ENCODE peak calls at places on chromosomes 11 and 22, in six cellular contexts. D is neuronal stem cell, P is mesenchymal stem cell, S is IMR-90, B is mesendoderm, V is H1. O is an unnamed sample.

GRCh38 chr11:70532728-70533127 is 134.4 kb downstream of the CTTN start:
- DNase-seq in D (no peak), S (peak), B (no peak), P (peak), V (no peak), O (no peak)

GRCh38 chr11:119366690-119367620 is 14.5 kb downstream of the USP2 start:
- DNase-seq in S (no peak), V (no peak), B (no peak), D (no peak), P (no peak), O (no peak)

GRCh38 chr11:2741377-2742131 is 41.8 kb upstream of the KCNQ1OT1 start:
- DNase-seq in P (peak), V (no peak), D (no peak), B (peak), S (peak), O (no peak)

GRCh38 chr22:28815101-28815500 is 14.7 kb upstream of the XBP1 start:
- DNase-seq in V (no peak), P (no peak), D (no peak), S (no peak), B (no peak), O (no peak)

GRCh38 chr22:39592104-39593060 is 21.8 kb downstream of the CACNA1I start:
- DNase-seq in P (peak), S (peak), D (no peak), B (peak), V (no peak), O (no peak)

GRCh38 chr11:8228206-8228605 is 35.5 kb downstream of the LMO1 start:
- DNase-seq in P (no peak), S (no peak), B (no peak), D (no peak), V (no peak), O (no peak)

GRCh38 chr22:27876684-27877083 is 42.4 kb downstream of the PITPNB start:
- DNase-seq in B (no peak), D (no peak), P (peak), S (peak), V (no peak), O (no peak)

GRCh38 chr11:127493330-127493729 is 492.8 kb upstream of the KIRREL3 start:
- DNase-seq in P (peak), S (peak), D (no peak), V (no peak), B (peak), O (no peak)

GRCh38 chr11:64713031-64713780 is 9.8 kb downstream of the NRXN2 start:
- DNase-seq in B (peak), P (peak), V (no peak), D (no peak), S (peak), O (no peak)

GRCh38 chr22:20205964-20206708 is 55.3 kb upstream of the CCDC188 start:
- DNase-seq in S (peak), B (peak), P (peak), V (no peak), D (no peak), O (peak)

GRCh38 chr11:17502630-17503029 is 26.0 kb upstream of the ABCC8 start:
- DNase-seq in S (no peak), V (no peak), P (no peak), B (no peak), D (no peak), O (no peak)

GRCh38 chr11:130611791-130612251 is 163.4 kb downstream of the ADAMTS15 start:
- DNase-seq in B (peak), V (no peak), S (peak), D (no peak), P (peak), O (no peak)

GRCh38 chr11:19730373-19730772 is 17.7 kb downstream of the NAV2 start:
- DNase-seq in B (no peak), P (no peak), D (no peak), S (no peak), V (no peak), O (no peak)

GRCh38 chr11:100719809-100720221 is 32.7 kb downstream of the ARHGAP42 start:
- DNase-seq in V (no peak), B (peak), P (peak), S (peak), D (no peak), O (peak)

GRCh38 chr22:35411112-35411511 is 11.2 kb downstream of the MCM5 start:
- DNase-seq in V (no peak), P (no peak), D (no peak), S (no peak), B (peak), O (no peak)

GRCh38 chr11:121476379-121477032 is 23.7 kb upstream of the SORL1-AS1 start:
- DNase-seq in S (no peak), V (no peak), D (no peak), P (no peak), B (no peak), O (no peak)

GRCh38 chr11:1751999-1752906 is 1.9 kb upstream of the IFITM10 start:
- DNase-seq in V (no peak), S (no peak), B (no peak), D (no peak), P (no peak), O (no peak)

GRCh38 chr11:83157755-83158473 is 983 bp downstream of the PCF11 start:
- DNase-seq in V (peak), S (peak), B (peak), D (peak), P (peak), O (peak)

GRCh38 chr11:123454060-123454651 is 24.1 kb downstream of the GRAMD1B start:
- DNase-seq in B (peak), S (peak), P (peak), D (no peak), V (no peak), O (no peak)

GRCh38 chr11:134734894-134735293 is 322.9 kb upstream of the B3GAT1 start:
- DNase-seq in P (no peak), V (no peak), B (no peak), D (no peak), S (no peak), O (no peak)

GRCh38 chr11:71169328-71169727 is 83.0 kb downstream of the SHANK2 start:
- DNase-seq in B (no peak), D (no peak), P (no peak), V (no peak), S (no peak), O (no peak)

GRCh38 chr22:22391543-22391942 is 117.0 kb downstream of the ZNF280B start:
- DNase-seq in D (no peak), S (no peak), V (no peak), B (no peak), P (no peak), O (no peak)

GRCh38 chr11:102293873-102294601 is 23.2 kb upstream of the BIRC3 start:
- DNase-seq in B (peak), D (no peak), V (no peak), S (peak), P (peak), O (no peak)

GRCh38 chr22:37752189-37753061 is 55.3 kb upstream of the GCAT start:
- DNase-seq in S (peak), V (no peak), B (peak), P (peak), D (peak), O (no peak)

GRCh38 chr11:115418081-115418480 is 86.1 kb downstream of the CADM1 start:
- DNase-seq in B (no peak), S (no peak), V (no peak), D (no peak), P (no peak), O (no peak)

GRCh38 chr11:88282789-88283188 is 54.7 kb downstream of the CTSC start:
- DNase-seq in P (peak), S (no peak), V (no peak), B (no peak), D (no peak), O (no peak)

GRCh38 chr11:60087239-60087638 is 1.2 kb upstream of the MS4A2 start:
- DNase-seq in B (no peak), D (no peak), V (no peak), S (no peak), P (no peak), O (no peak)

GRCh38 chr22:29831958-29832357 is 6.1 kb downstream of the ASCC2 start:
- DNase-seq in S (no peak), V (no peak), B (no peak), P (no peak), D (no peak), O (no peak)

GRCh38 chr11:46330887-46331652 is 16.2 kb upstream of the DGKZ start:
- DNase-seq in S (no peak), B (no peak), V (no peak), D (no peak), P (peak), O (no peak)

GRCh38 chr22:41919357-41920224 is 4.7 kb upstream of the SHISA8 start:
- DNase-seq in P (peak), V (peak), S (peak), B (peak), D (no peak), O (peak)

DNA sequence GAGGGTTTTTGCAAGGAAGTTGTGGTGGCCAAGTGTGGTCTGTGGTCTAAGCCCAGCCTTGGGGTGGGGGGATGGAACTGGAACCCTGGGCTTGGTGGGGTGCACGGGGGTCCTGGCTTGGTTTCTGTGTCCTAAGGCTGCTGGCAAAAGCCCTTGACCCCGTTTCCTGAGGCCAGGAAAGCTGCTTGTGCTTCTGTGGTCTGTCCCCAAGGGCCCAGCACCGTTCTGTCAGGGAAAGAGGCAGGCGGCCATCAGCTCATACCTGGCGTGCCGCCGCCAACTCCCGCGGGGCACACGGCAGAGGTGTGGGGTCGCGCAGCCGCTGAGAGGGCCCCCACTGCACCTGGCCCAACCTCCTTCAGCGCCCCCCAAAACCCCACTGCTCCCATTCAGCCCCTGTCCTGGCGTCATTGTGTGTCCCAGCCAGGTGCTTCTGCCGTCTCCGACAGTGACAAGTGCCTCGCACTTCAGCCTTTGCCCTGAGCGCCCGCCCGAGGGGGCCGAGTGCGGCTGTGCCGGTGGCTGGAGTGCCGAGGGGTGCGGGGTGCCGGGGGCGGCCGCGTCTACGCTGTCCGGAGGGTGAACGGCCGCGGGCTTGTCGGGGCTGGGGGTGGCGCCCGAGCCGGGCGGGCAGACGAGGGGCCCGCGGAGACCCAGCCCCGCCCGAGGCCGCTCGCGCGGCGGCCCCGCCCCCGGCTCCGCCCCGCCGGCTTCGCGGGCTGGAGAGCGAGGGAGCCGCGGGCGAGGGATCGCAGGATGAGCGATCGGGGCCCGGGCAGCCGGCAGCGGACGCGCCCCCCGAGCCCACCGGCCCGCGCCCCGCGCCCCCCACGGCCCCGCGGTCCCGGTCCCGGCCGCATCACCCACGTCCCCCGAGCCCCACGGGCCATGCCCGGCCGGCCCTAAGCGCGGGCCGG is at the start of gene CNIH2:
- DNase-seq in D (no peak), S (no peak), B (peak), V (peak), P (no peak), O (no peak)
- H2BK15ac ChIP-seq in D (peak), S (no peak), B (no peak), V (no peak), P (peak), O (no peak)

GRCh38 chr11:132942611-132943324 is 589.5 kb downstream of the OPCML start:
- DNase-seq in V (peak), B (peak), D (peak), S (no peak), P (peak), O (peak)
- H2BK15ac ChIP-seq in V (no peak), B (no peak), D (no peak), S (no peak), P (no peak), O (no peak)

GRCh38 chr22:48287031-48287430 is 1524.6 kb downstream of the TBC1D22A start:
- DNase-seq in V (no peak), P (no peak), S (no peak), B (no peak), D (no peak), O (no peak)

GRCh38 chr22:48279465-48279765 is 1517.0 kb downstream of the TBC1D22A start:
- DNase-seq in B (no peak), P (no peak), D (no peak), V (no peak), S (no peak), O (no peak)

GRCh38 chr22:48282804-48283203 is 1520.4 kb downstream of the TBC1D22A start:
- DNase-seq in S (no peak), B (no peak), V (no peak), D (no peak), P (no peak), O (no peak)

GRCh38 chr22:48288541-48288940 is 1526.1 kb downstream of the TBC1D22A start:
- DNase-seq in D (no peak), P (no peak), V (no peak), B (no peak), S (no peak), O (no peak)

DNA sequence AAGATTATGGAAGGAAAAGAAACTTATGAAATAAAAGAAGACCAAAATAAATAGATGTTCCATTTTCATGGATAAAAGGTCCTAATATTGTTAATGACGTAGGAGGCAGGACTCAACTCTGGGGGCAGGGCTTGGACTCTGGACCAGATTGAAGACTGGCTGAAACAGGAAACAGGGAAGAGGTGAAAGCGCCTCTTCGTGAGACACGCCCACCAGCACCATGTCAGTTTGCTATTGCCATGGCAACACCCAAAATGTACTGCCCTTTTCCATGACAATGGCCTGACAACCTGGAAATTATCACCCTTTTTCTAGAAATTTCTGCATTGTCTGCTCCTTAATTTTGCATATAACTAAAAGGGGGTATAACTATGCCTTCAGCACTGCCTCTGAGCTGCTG is 1522.2 kb downstream of the TBC1D22A start:
- DNase-seq in P (no peak), S (no peak), D (no peak), V (no peak), B (peak), O (no peak)
- H2BK15ac ChIP-seq in P (no peak), S (no peak), D (no peak), V (no peak), B (no peak), O (no peak)

GRCh38 chr11:26878959-26879581 is 114.8 kb upstream of the FIBIN start:
- DNase-seq in P (no peak), V (no peak), D (no peak), B (no peak), S (no peak), O (peak)
- H2BK15ac ChIP-seq in P (no peak), V (no peak), D (no peak), B (no peak), S (no peak), O (no peak)

GRCh38 chr11:3824714-3825472 is 15.9 kb downstream of the RHOG start:
- DNase-seq in D (no peak), P (peak), B (peak), V (peak), S (no peak), O (peak)

GRCh38 chr11:3823762-3824506 is 15.6 kb downstream of the PGAP2 start:
- DNase-seq in S (no peak), V (no peak), D (no peak), B (no peak), P (no peak), O (no peak)

GRCh38 chr11:3826721-3827120 is 14.0 kb downstream of the RHOG start:
- DNase-seq in S (no peak), B (no peak), D (no peak), V (peak), P (no peak), O (no peak)

GRCh38 chr11:3827434-3828186 is 13.1 kb downstream of the RHOG start:
- DNase-seq in P (no peak), D (no peak), V (no peak), S (no peak), B (no peak), O (no peak)

DNA sequence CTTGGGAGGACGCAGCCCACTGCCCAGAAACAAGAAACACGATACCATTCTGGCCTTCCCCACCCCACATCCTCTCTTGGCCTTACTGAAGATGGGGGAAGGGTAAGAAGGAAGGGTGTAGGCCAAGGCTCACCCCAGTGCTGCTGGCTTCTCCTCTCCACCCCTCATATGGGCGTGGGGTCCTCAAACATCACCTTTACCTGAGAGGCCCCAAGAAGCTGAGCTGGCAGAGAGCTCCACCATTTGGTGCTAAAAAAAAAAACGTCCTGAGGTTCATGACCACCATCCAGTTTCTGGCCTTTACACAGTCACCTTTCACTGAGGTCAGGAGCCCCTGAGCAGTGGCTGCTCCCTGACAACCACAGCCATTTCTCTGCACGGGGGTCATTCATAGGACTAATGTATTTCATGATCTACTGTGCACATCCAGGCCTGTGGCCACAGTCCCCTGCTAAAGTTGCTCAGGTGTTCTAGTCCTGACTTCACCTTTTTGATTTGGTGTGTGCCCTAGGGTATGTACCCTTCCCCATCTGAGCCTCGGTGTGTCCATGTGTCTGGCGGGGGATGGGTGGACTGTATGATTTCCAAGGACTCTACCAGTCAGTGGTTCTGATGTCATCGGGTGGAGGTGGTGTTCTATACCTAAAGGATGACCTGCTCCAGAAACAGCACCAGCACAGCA is 15.1 kb downstream of the RHOG start:
- DNase-seq in D (no peak), V (no peak), P (no peak), B (no peak), S (no peak), O (no peak)
- H2BK15ac ChIP-seq in D (no peak), V (peak), P (no peak), B (no peak), S (no peak), O (no peak)

GRCh38 chr11:116750070-116750718 is 22.6 kb downstream of the BUD13 start:
- DNase-seq in D (no peak), V (no peak), P (no peak), S (no peak), B (no peak), O (no peak)
- H2BK15ac ChIP-seq in D (no peak), V (no peak), P (no peak), S (no peak), B (no peak), O (no peak)

GRCh38 chr22:49353185-49353584 is 474.5 kb downstream of the BRD1 start:
- DNase-seq in B (no peak), S (no peak), D (no peak), V (peak), P (no peak), O (peak)

GRCh38 chr22:49356428-49356827 is 471.2 kb downstream of the BRD1 start:
- DNase-seq in S (no peak), D (no peak), B (no peak), V (peak), P (no peak), O (no peak)

GRCh38 chr22:49354516-49355205 is 473.0 kb downstream of the BRD1 start:
- DNase-seq in D (no peak), V (peak), S (no peak), B (peak), P (no peak), O (no peak)

GRCh38 chr22:49358041-49358440 is 469.6 kb downstream of the BRD1 start:
- DNase-seq in B (no peak), P (no peak), S (no peak), D (no peak), V (peak), O (no peak)

DNA sequence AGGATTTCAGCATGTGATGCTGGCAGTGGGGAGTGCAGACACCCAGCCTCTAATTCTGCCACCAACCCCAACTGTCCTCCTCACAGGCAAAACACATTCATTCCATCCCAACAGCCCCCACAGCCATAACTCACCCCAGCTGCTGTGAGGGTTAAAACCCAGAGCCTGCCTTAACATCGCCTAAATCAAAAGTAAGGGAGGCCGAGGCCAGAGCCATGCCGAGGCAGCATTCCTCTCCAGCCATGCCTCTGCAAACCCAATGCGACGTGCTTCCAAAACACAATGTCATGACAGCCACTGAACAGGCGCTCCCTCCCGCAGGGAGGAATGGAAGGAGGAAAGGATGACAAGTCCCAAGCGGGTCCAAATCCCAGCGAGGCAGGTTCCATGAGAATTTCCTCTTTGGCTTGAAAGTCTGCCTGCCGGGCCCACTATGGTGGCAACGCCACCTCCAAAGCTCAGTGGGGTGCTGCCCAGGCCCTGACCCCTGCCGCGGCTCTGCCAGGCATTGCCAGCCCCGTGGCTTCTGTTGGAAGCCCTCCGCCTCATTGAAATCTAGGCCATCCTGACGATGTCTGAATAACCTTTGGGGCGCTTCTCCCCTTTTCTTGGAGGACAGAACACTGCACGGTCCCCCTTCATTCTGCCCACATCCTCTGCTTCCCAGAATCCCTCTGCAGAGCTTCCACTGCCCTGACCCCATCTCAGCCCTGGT is 472.3 kb downstream of the BRD1 start:
- DNase-seq in S (no peak), P (no peak), B (no peak), V (peak), D (no peak), O (no peak)
- H2BK15ac ChIP-seq in S (no peak), P (no peak), B (no peak), V (no peak), D (no peak), O (no peak)